ENCODE peak calls at places on chromosome 11, in four cellular contexts. One of them, this sample, is unnamed.

GRCh38 chr11:5204787-5205186 is 4.3 kb upstream of the OR51V1 start:
- DNase-seq in ACHN: peak
- DNase-seq in GM10248: peak
- DNase-seq in activated T-cell treated with anti-CD3 and anti-CD28 coated beads for 1 hour: no peak
- DNase-seq in this sample: no peak

GRCh38 chr11:115745545-115746265 is 241.5 kb upstream of the CADM1 start:
- DNase-seq in ACHN: no peak
- DNase-seq in activated T-cell treated with anti-CD3 and anti-CD28 coated beads for 1 hour: no peak
- DNase-seq in GM10248: no peak
- DNase-seq in this sample: no peak

GRCh38 chr11:128474036-128474874 is 113.1 kb downstream of the ETS1 start:
- DNase-seq in activated T-cell treated with anti-CD3 and anti-CD28 coated beads for 1 hour: no peak
- DNase-seq in ACHN: no peak
- DNase-seq in GM10248: no peak
- DNase-seq in this sample: no peak

GRCh38 chr11:95507794-95508193 is 276.8 kb upstream of the SESN3 start:
- DNase-seq in ACHN: peak
- DNase-seq in GM10248: no peak
- DNase-seq in activated T-cell treated with anti-CD3 and anti-CD28 coated beads for 1 hour: no peak
- DNase-seq in this sample: no peak

GRCh38 chr11:35794850-35795249 is 132.3 kb downstream of the TRIM44 start:
- DNase-seq in activated T-cell treated with anti-CD3 and anti-CD28 coated beads for 1 hour: no peak
- DNase-seq in GM10248: no peak
- DNase-seq in ACHN: no peak
- DNase-seq in this sample: no peak

GRCh38 chr11:14904745-14905103 is 12.7 kb upstream of the CYP2R1 start:
- DNase-seq in GM10248: peak
- DNase-seq in activated T-cell treated with anti-CD3 and anti-CD28 coated beads for 1 hour: peak
- DNase-seq in ACHN: no peak
- DNase-seq in this sample: peak

GRCh38 chr11:66011239-66011784 is 496 bp upstream of the CST6 start:
- DNase-seq in GM10248: no peak
- DNase-seq in activated T-cell treated with anti-CD3 and anti-CD28 coated beads for 1 hour: no peak
- DNase-seq in ACHN: peak
- DNase-seq in this sample: no peak

GRCh38 chr11:10657308-10658271 is 36.0 kb downstream of the IRAG1 start:
- DNase-seq in activated T-cell treated with anti-CD3 and anti-CD28 coated beads for 1 hour: no peak
- DNase-seq in ACHN: peak
- DNase-seq in GM10248: peak
- DNase-seq in this sample: no peak

GRCh38 chr11:6251120-6251733 is 8.4 kb upstream of the CCKBR start:
- DNase-seq in activated T-cell treated with anti-CD3 and anti-CD28 coated beads for 1 hour: peak
- DNase-seq in ACHN: peak
- DNase-seq in GM10248: peak
- DNase-seq in this sample: peak

GRCh38 chr11:118889796-118890195 is 6.1 kb downstream of the CXCR5 start:
- DNase-seq in GM10248: no peak
- DNase-seq in activated T-cell treated with anti-CD3 and anti-CD28 coated beads for 1 hour: no peak
- DNase-seq in ACHN: no peak
- DNase-seq in this sample: no peak

GRCh38 chr11:134139873-134140331 is 71.0 kb downstream of the JAM3 start:
- DNase-seq in GM10248: peak
- DNase-seq in activated T-cell treated with anti-CD3 and anti-CD28 coated beads for 1 hour: peak
- DNase-seq in ACHN: peak
- DNase-seq in this sample: peak

GRCh38 chr11:106925245-106925644 is 93.0 kb downstream of the GUCY1A2 start:
- DNase-seq in ACHN: no peak
- DNase-seq in GM10248: no peak
- DNase-seq in activated T-cell treated with anti-CD3 and anti-CD28 coated beads for 1 hour: no peak
- DNase-seq in this sample: no peak